ENCODE peak calls at places on chromosomes 12 and 14, in ten cellular contexts. U, F, M, C, X, S, B, I, D and L are unnamed samples.

GRCh38 chr12:115620816-115621215 is 656.7 kb downstream of the MED13L start:
- DNase-seq in M (no peak), U (no peak), S (no peak), I (no peak), F (no peak), X (no peak), B (no peak), C (no peak), D (no peak), L (no peak)

GRCh38 chr14:28609228-28609828 is 157.3 kb upstream of the FOXG1 start:
- DNase-seq in M (peak; percentile 29), X (no peak), D (peak; percentile 52), S (peak; percentile 28), I (no peak), B (no peak), F (peak; percentile 71), U (peak; percentile 57), C (peak; percentile 64), L (peak; percentile 60)

GRCh38 chr14:99699861-99700260 is 15.8 kb downstream of the CYP46A1 start:
- DNase-seq in B (no peak), M (no peak), I (no peak), U (no peak), D (no peak), X (no peak), F (no peak), C (no peak), S (no peak), L (no peak)

GRCh38 chr14:53325176-53325806 is 172.2 kb upstream of the DDHD1 start:
- DNase-seq in M (no peak), B (no peak), F (peak; percentile 26), C (no peak), D (no peak), U (peak; percentile 9), X (no peak), S (no peak), I (no peak), L (peak; percentile 36)

GRCh38 chr14:70646705-70647104 is 5.0 kb downstream of the TTC9 start:
- DNase-seq in B (no peak), C (no peak), F (no peak), S (no peak), M (no peak), X (no peak), D (no peak), I (no peak), U (no peak), L (no peak)

GRCh38 chr12:32089156-32089950 is 17.3 kb upstream of the BICD1 start:
- DNase-seq in I (no peak), S (no peak), F (no peak), U (peak; percentile 19), D (peak; percentile 70), M (no peak), C (no peak), X (no peak), B (no peak), L (peak; percentile 66)

GRCh38 chr12:32455607-32456063 is 56.3 kb downstream of the FGD4 start:
- DNase-seq in C (peak; percentile 39), U (peak; percentile 88), X (no peak), F (peak; percentile 89), M (peak; percentile 57), I (peak; percentile 38), B (no peak), D (peak; percentile 83), S (peak; percentile 63), L (peak; percentile 85)

GRCh38 chr12:29728033-29728432 is 55.7 kb downstream of the TMTC1 start:
- DNase-seq in U (no peak), F (no peak), B (no peak), C (no peak), D (no peak), M (no peak), X (no peak), S (no peak), I (no peak), L (no peak)

GRCh38 chr14:95683793-95684192 is 2.4 kb upstream of the TCL1B start:
- DNase-seq in M (no peak), S (peak; percentile 27), C (no peak), I (no peak), D (no peak), X (no peak), F (no peak), B (no peak), U (peak; percentile 14), L (peak; percentile 26)

GRCh38 chr14:96626916-96627315 is 124.7 kb downstream of the PAPOLA start:
- DNase-seq in C (no peak), S (no peak), F (no peak), I (no peak), U (no peak), B (no peak), X (no peak), D (no peak), M (no peak), L (no peak)

GRCh38 chr12:68733661-68734071 is 12.3 kb upstream of the SLC35E3 start:
- DNase-seq in M (no peak), F (peak; percentile 71), C (no peak), U (peak; percentile 88), B (no peak), S (peak; percentile 26), D (no peak), X (no peak), I (peak; percentile 40), L (peak; percentile 91)

GRCh38 chr14:75960219-75960618 is 21.6 kb downstream of the TGFB3 start:
- DNase-seq in F (no peak), C (no peak), S (no peak), M (no peak), U (no peak), B (no peak), X (no peak), I (no peak), D (no peak), L (no peak)

GRCh38 chr14:87494010-87494409 is 499.0 kb downstream of the GALC start:
- DNase-seq in F (no peak), X (no peak), C (no peak), S (no peak), B (no peak), D (no peak), M (no peak), U (no peak), I (no peak), L (no peak)

GRCh38 chr14:49206832-49207231 is 379.3 kb downstream of the RPS29 start:
- DNase-seq in I (no peak), B (no peak), M (no peak), U (no peak), X (no peak), S (no peak), F (no peak), D (no peak), C (no peak), L (no peak)

GRCh38 chr12:118777550-118777949 is 203.8 kb upstream of the SRRM4 start:
- DNase-seq in I (no peak), U (no peak), M (no peak), F (no peak), C (no peak), D (no peak), X (no peak), B (no peak), S (no peak), L (no peak)

GRCh38 chr12:7130537-7130790 is 293 bp downstream of the CLSTN3 start:
- DNase-seq in S (no peak), U (no peak), D (no peak), C (no peak), B (no peak), X (no peak), I (no peak), M (no peak), F (no peak), L (no peak)

GRCh38 chr12:12503384-12504078 is 59.1 kb downstream of the DUSP16 start:
- DNase-seq in F (no peak), M (no peak), S (no peak), D (peak; percentile 64), U (no peak), X (peak; percentile 23), C (no peak), I (no peak), B (no peak), L (no peak)

GRCh38 chr12:68483592-68484373 is 126.9 kb upstream of the RAP1B start:
- DNase-seq in F (peak; percentile 35), B (no peak), C (no peak), M (peak; percentile 11), S (peak; percentile 31), U (peak; percentile 65), I (no peak), X (no peak), D (no peak), L (peak; percentile 77)

GRCh38 chr14:100294213-100294962 is 11.9 kb downstream of the SLC25A29 start:
- DNase-seq in U (peak; percentile 52), C (no peak), B (no peak), S (no peak), M (no peak), D (no peak), X (no peak), F (peak; percentile 58), I (no peak), L (no peak)

GRCh38 chr12:127351481-127352010 is 915.4 kb upstream of the TMEM132C start:
- DNase-seq in U (no peak), X (no peak), D (no peak), S (no peak), M (no peak), I (no peak), C (no peak), F (no peak), B (no peak), L (no peak)

GRCh38 chr12:26056335-26056734 is 68.5 kb downstream of the BHLHE41 start:
- DNase-seq in F (peak; percentile 58), M (peak; percentile 35), S (no peak), D (no peak), U (peak; percentile 48), C (no peak), I (no peak), B (no peak), X (no peak), L (peak; percentile 39)

GRCh38 chr14:98977451-98977850 is 294.5 kb downstream of the BCL11B start:
- DNase-seq in D (no peak), S (no peak), M (no peak), F (no peak), B (no peak), X (no peak), U (no peak), C (no peak), I (no peak), L (no peak)

GRCh38 chr12:27952510-27952909 is 20.0 kb downstream of the PTHLH start:
- DNase-seq in C (no peak), X (no peak), U (no peak), S (no peak), I (no peak), B (no peak), D (no peak), F (no peak), M (no peak), L (no peak)

GRCh38 chr12:57089259-57090245 is 638 bp downstream of the NAB2 start:
- DNase-seq in C (peak; percentile 48), B (peak; percentile 86), X (no peak), S (peak; percentile 55), I (no peak), U (peak; percentile 73), F (peak; percentile 69), D (no peak), M (no peak), L (peak; percentile 79)

GRCh38 chr12:65824314-65824563 is at the start of gene HMGA2:
- DNase-seq in F (peak; percentile 81), I (peak; percentile 39), S (peak; percentile 66), D (no peak), U (peak; percentile 90), B (peak; percentile 59), M (no peak), X (no peak), C (no peak), L (no peak)

GRCh38 chr14:68458840-68459469 is 333.9 kb downstream of the ZFP36L1 start:
- DNase-seq in I (peak; percentile 52), F (peak; percentile 95), B (no peak), S (peak; percentile 70), C (no peak), D (no peak), M (peak; percentile 78), U (peak; percentile 67), X (no peak), L (peak; percentile 75)

GRCh38 chr14:100025111-100025510 is 40.1 kb upstream of the EVL start:
- DNase-seq in M (peak; percentile 35), I (no peak), S (peak; percentile 44), F (peak; percentile 36), B (no peak), C (no peak), X (peak; percentile 16), U (peak; percentile 69), D (no peak), L (peak; percentile 60)

GRCh38 chr14:33062476-33062875 is 123.8 kb downstream of the NPAS3 start:
- DNase-seq in I (no peak), D (no peak), S (no peak), B (no peak), F (no peak), X (no peak), C (no peak), M (no peak), U (no peak), L (no peak)